ENCODE peak calls at places on chromosomes 16 and 17, in six cellular contexts. J, Y, N, W, V and T are unnamed samples.

GRCh38 chr16:14202697-14203096 is 131.6 kb downstream of the MRTFB start:
- DNase-seq in J (no peak), Y (peak), N (no peak), W (no peak), V (peak), T (no peak)

GRCh38 chr17:79082311-79083190 is 7.9 kb downstream of the ENGASE start:
- DNase-seq in J (peak), Y (peak), N (no peak), W (no peak), V (peak), T (peak)

GRCh38 chr17:30812218-30813177 is 12.0 kb downstream of the CRLF3 start:
- DNase-seq in J (peak), Y (peak), N (no peak), W (no peak), V (no peak), T (no peak)

GRCh38 chr17:79325707-79326106 is 251.1 kb downstream of the ENGASE start:
- DNase-seq in J (no peak), Y (no peak), N (no peak), W (no peak), V (peak), T (no peak)

GRCh38 chr17:58352843-58353719 is 1.1 kb upstream of the SUPT4H1 start:
- DNase-seq in J (peak), Y (peak), N (no peak), W (no peak), V (no peak), T (no peak)

GRCh38 chr16:67384778-67385510 is 8.4 kb downstream of the TPPP3 start:
- DNase-seq in J (no peak), Y (peak), N (no peak), W (no peak), V (no peak), T (no peak)

GRCh38 chr16:50300942-50301625 is 34.7 kb downstream of the ADCY7 start:
- DNase-seq in J (peak), Y (no peak), N (no peak), W (no peak), V (no peak), T (no peak)

GRCh38 chr16:75599452-75600277 is 23.4 kb downstream of the ADAT1 start:
- DNase-seq in J (peak), Y (no peak), N (no peak), W (no peak), V (no peak), T (no peak)

GRCh38 chr17:79646721-79647455 is 36.0 kb upstream of the RBFOX3 start:
- DNase-seq in J (no peak), Y (no peak), N (no peak), W (no peak), V (no peak), T (no peak)

GRCh38 chr17:72338847-72339790 is 218.3 kb downstream of the SOX9 start:
- DNase-seq in J (peak), Y (peak), N (no peak), W (no peak), V (peak), T (no peak)

GRCh38 chr17:62809656-62810055 is 1.5 kb upstream of the MARCHF10 start:
- DNase-seq in J (peak), Y (peak), N (no peak), W (no peak), V (no peak), T (no peak)

GRCh38 chr16:3549906-3550305 is 27.3 kb downstream of the NLRC3 start:
- DNase-seq in J (no peak), Y (no peak), N (no peak), W (no peak), V (no peak), T (no peak)

GRCh38 chr17:74752415-74752814 is 4.0 kb downstream of the NHERF1 start:
- DNase-seq in J (no peak), Y (no peak), N (no peak), W (no peak), V (no peak), T (no peak)

GRCh38 chr17:350706-351435 is 1.7 kb downstream of the RPH3AL start:
- DNase-seq in J (no peak), Y (peak), N (peak), W (no peak), V (peak), T (no peak)

GRCh38 chr16:65118866-65119265 is 3.0 kb downstream of the CDH11 start:
- DNase-seq in J (peak), Y (no peak), N (no peak), W (no peak), V (no peak), T (no peak)

GRCh38 chr16:78235168-78235800 is 135.8 kb downstream of the WWOX start:
- DNase-seq in J (peak), Y (peak), N (peak), W (peak), V (peak), T (peak)

GRCh38 chr16:50378417-50378816 is 9.6 kb upstream of the BRD7 start:
- DNase-seq in J (no peak), Y (no peak), N (no peak), W (no peak), V (no peak), T (no peak)

GRCh38 chr17:68567035-68567434 is 34.1 kb downstream of the FAM20A start:
- DNase-seq in J (no peak), Y (no peak), N (no peak), W (no peak), V (peak), T (no peak)

GRCh38 chr16:84040823-84041391 is 1.7 kb downstream of the SLC38A8 start:
- DNase-seq in J (peak), Y (peak), N (no peak), W (no peak), V (no peak), T (no peak)

GRCh38 chr16:12089492-12090161 is 113.1 kb downstream of the SNX29 start:
- DNase-seq in J (peak), Y (peak), N (no peak), W (peak), V (no peak), T (no peak)

GRCh38 chr16:30882429-30883310 is 11.2 kb downstream of the BCL7C start:
- DNase-seq in J (no peak), Y (no peak), N (no peak), W (no peak), V (no peak), T (no peak)

GRCh38 chr16:15966420-15967222 is 17.2 kb downstream of the ABCC1 start:
- DNase-seq in J (peak), Y (peak), N (peak), W (no peak), V (no peak), T (no peak)

GRCh38 chr17:7695586-7695985 is 7.3 kb downstream of the WRAP53 start:
- DNase-seq in J (no peak), Y (no peak), N (no peak), W (no peak), V (no peak), T (no peak)

GRCh38 chr16:19196871-19197270 is 28.8 kb downstream of the SYT17 start:
- DNase-seq in J (no peak), Y (no peak), N (peak), W (no peak), V (no peak), T (no peak)

GRCh38 chr17:33202011-33202410 is 91.1 kb downstream of the ASIC2 start:
- DNase-seq in J (no peak), Y (no peak), N (no peak), W (no peak), V (peak), T (no peak)
- TF ChIP-seq CTCF in J (no peak), Y (no peak), N (no peak), W (no peak), V (no peak), T (no peak)

GRCh38 chr16:27917953-27918352 is 145.6 kb downstream of the GSG1L start:
- DNase-seq in J (no peak), Y (no peak), N (no peak), W (no peak), V (no peak), T (no peak)

GRCh38 chr16:27922433-27922832 is 141.1 kb downstream of the GSG1L start:
- DNase-seq in J (no peak), Y (no peak), N (no peak), W (no peak), V (peak), T (no peak)

GRCh38 chr16:27918755-27919154 is 144.8 kb downstream of the GSG1L start:
- DNase-seq in J (peak), Y (no peak), N (no peak), W (no peak), V (no peak), T (no peak)

GRCh38 chr16:27921134-27921533 is 142.4 kb downstream of the GSG1L start:
- DNase-seq in J (no peak), Y (no peak), N (no peak), W (no peak), V (no peak), T (no peak)

DNA sequence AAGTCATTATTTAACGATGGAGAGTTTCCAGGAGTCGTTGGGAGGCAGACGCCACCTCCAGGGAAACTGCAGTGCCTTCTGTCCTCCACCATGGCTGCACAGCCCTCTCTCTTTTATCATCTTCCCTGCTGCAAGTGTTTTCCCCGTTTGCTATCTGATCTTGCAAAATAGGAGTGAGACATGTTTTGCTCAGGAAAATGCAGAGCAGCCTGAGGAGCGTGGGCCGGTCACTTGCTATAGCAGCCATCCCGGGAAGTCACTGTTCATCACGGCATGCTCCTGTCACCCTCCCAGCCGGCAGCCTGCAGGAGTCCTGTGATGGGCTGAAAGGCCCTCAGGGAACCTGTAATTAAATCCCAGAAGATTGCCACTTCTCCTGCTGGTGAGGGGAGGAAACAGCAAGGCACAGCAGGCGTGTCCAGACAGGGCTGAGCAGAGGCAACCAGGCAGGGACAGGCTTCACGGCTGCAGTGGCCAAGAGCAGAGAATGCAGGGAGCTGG is 143.1 kb downstream of the GSG1L start:
- DNase-seq in J (no peak), Y (no peak), N (no peak), W (no peak), V (peak), T (no peak)
- TF ChIP-seq CTCF in J (peak), Y (peak), N (no peak), W (no peak), V (peak), T (no peak)

GRCh38 chr16:29662729-29663019 is 373 bp upstream of the SPN start:
- DNase-seq in J (no peak), Y (no peak), N (no peak), W (peak), V (no peak), T (peak)

GRCh38 chr16:29663020-29663828 is at the start of gene SPN:
- DNase-seq in J (no peak), Y (no peak), N (no peak), W (peak), V (no peak), T (no peak)

GRCh38 chr16:29665294-29666077 is 2.4 kb downstream of the SPN start:
- DNase-seq in J (no peak), Y (no peak), N (no peak), W (peak), V (no peak), T (peak)

GRCh38 chr16:29663829-29664132 is 734 bp downstream of the SPN start:
- DNase-seq in J (no peak), Y (no peak), N (no peak), W (no peak), V (no peak), T (peak)

GRCh38 chr16:29664133-29664912 is 1.3 kb downstream of the SPN start:
- DNase-seq in J (no peak), Y (no peak), N (no peak), W (peak), V (no peak), T (peak)
- TF ChIP-seq CTCF in J (no peak), Y (no peak), N (no peak), W (no peak), V (no peak), T (no peak)

DNA sequence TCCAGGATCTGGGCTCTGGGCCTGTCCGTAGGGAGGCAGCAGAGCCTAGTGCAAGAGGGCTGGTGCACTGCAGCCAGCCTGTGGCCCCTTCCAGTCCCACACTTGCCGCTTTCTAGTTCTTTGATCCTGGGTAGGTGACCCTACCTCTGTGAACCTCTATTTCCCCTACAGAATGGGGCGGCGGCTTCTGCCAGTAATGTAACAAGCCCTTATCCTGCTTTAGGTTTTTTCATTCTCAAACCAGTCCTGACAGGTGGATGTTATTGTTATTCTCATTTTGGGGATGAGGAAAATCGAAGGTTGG is 744 bp downstream of the E4F1 start:
- DNase-seq in J (peak), Y (peak), N (no peak), W (no peak), V (no peak), T (no peak)
- TF ChIP-seq CTCF in J (peak), Y (peak), N (no peak), W (no peak), V (no peak), T (no peak)

GRCh38 chr17:80772906-80773242 is 218.8 kb upstream of the CHMP6 start:
- DNase-seq in J (no peak), Y (no peak), N (no peak), W (no peak), V (no peak), T (no peak)
- TF ChIP-seq CTCF in J (no peak), Y (no peak), N (no peak), W (no peak), V (no peak), T (no peak)

GRCh38 chr17:27825459-27825858 is 25.1 kb upstream of the NOS2 start:
- DNase-seq in J (no peak), Y (no peak), N (no peak), W (no peak), V (no peak), T (no peak)
- TF ChIP-seq CTCF in J (no peak), Y (no peak), N (no peak), W (no peak), V (no peak), T (no peak)

GRCh38 chr17:45293413-45294211 is 23.2 kb downstream of the MAP3K14 start:
- DNase-seq in J (peak), Y (peak), N (peak), W (no peak), V (no peak), T (no peak)
- TF ChIP-seq CTCF in J (peak), Y (peak), N (no peak), W (no peak), V (no peak), T (no peak)

DNA sequence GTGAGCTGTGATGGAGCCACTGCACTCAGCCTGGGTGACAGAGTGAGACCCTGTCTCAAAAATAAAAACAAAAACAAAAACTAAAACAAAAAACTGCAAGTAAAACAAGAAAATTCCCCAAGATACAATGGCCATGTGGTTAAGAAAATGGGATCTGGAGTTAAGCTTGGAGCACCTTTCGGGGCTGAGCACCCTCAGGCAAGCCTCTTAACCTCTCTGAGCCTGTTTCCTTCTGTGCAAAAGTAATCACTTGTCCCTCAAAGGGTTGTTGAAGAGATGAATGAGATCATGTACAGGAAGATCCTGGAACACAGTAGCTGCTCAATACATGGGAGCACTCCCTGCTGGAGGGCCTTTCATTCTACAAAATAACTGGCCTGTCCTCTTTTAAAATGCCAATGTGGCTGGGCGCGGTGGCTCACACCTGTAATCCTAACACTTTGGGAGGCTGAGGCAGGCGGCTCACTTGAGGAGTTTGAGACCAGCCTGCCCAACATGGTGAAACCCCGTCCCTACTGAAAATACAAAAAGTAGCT is 19.8 kb upstream of the KIFC3 start:
- DNase-seq in J (no peak), Y (no peak), N (no peak), W (no peak), V (no peak), T (no peak)
- TF ChIP-seq CTCF in J (no peak), Y (no peak), N (no peak), W (no peak), V (no peak), T (no peak)

DNA sequence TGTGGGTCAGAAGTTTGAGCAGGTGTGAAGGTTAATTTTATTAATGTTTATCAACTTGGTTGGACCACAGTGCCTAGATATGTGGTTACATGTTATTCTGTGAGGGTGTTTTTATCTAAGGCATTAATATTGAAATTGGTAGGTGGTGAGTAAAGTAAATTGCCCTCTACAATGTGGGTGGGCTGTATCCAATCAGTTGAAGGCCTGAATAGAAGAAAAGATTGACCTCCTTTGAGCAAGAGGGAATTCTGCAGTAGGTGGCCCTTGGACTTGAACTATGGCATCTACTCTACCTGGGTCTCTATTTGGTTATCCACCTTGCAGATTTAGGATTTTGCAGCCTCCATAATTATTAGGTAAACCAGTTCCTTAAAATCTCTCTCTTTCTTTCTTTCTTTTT is 356.8 kb upstream of the EEF2KMT start:
- DNase-seq in J (no peak), Y (no peak), N (no peak), W (no peak), V (no peak), T (no peak)
- TF ChIP-seq CTCF in J (no peak), Y (no peak), N (no peak), W (no peak), V (no peak), T (no peak)